ENCODE peak calls at places on chromosome 22, in six cellular contexts. G is colonic mucosa; I is NCI-H774; V is PC-3; U is stimulated activated effector memory CD8-positive, alpha-beta T cell treated with anti-CD3 and anti-CD28 coated beads, Interleukin-12 subunit alpha, Interleukin-12 subunit beta, amount 100 ng/mL, for 72 hours; X is NCI-H2171 treated with DMSO at 0.1 percent for 48 hours. W is an unnamed sample.

GRCh38 chr22:47163876-47164513 is 401.5 kb downstream of the TBC1D22A start:
- DNase-seq in X (no peak), G (no peak), U (no peak), V (no peak), I (no peak), W (no peak)

GRCh38 chr22:27518583-27519437 is 282.7 kb downstream of the MN1 start:
- DNase-seq in U (no peak), V (no peak), X (no peak), G (no peak), I (no peak), W (no peak)

GRCh38 chr22:42052765-42053164 is 17.8 kb downstream of the NAGA start:
- DNase-seq in X (no peak), I (no peak), U (no peak), V (no peak), G (no peak), W (no peak)

GRCh38 chr22:41963453-41964105 is 5.7 kb upstream of the SEPTIN3 start:
- DNase-seq in U (no peak), X (no peak), G (no peak), V (no peak), I (no peak), W (no peak)

GRCh38 chr22:45631839-45632238 is 39.8 kb upstream of the ATXN10 start:
- DNase-seq in G (no peak), U (no peak), I (no peak), X (no peak), V (no peak), W (no peak)

GRCh38 chr22:17777005-17777716 is 2.9 kb upstream of the BID start:
- DNase-seq in V (no peak), I (no peak), X (no peak), G (no peak), U (peak; percentile 40), W (no peak)

GRCh38 chr22:19730662-19731360 is 7.5 kb downstream of the GP1BB start:
- DNase-seq in I (peak; percentile 53), V (peak; percentile 73), U (peak; percentile 88), X (peak; percentile 64), G (peak; percentile 84), W (peak; percentile 89)

GRCh38 chr22:30754971-30755759 is 60.5 kb downstream of the OSBP2 start:
- DNase-seq in G (peak; percentile 68), I (peak; percentile 5), X (peak; percentile 75), V (peak; percentile 79), U (peak; percentile 26), W (peak; percentile 78)

GRCh38 chr22:20239951-20240773 is 28.0 kb downstream of the RTN4R start:
- DNase-seq in V (no peak), X (peak; percentile 70), G (no peak), U (no peak), I (no peak), W (no peak)

GRCh38 chr22:48146426-48146825 is 1384.0 kb downstream of the TBC1D22A start:
- DNase-seq in G (no peak), X (peak; percentile 92), U (no peak), I (no peak), V (no peak), W (no peak)

GRCh38 chr22:25962711-25963110 is 206.6 kb upstream of the SEZ6L start:
- DNase-seq in V (no peak), G (no peak), U (no peak), I (no peak), X (no peak), W (no peak)

GRCh38 chr22:20110359-20110985 is 5.4 kb upstream of the RANBP1 start:
- DNase-seq in U (no peak), G (no peak), I (no peak), V (no peak), X (no peak), W (no peak)

GRCh38 chr22:35987487-35987886 is 41.1 kb downstream of the RBFOX2 start:
- DNase-seq in G (no peak), I (no peak), V (no peak), X (peak; percentile 94), U (no peak), W (no peak)

GRCh38 chr22:27802389-27803079 is 978 bp upstream of the MN1 start:
- DNase-seq in I (no peak), G (no peak), U (no peak), X (no peak), V (no peak), W (peak; percentile 26)

GRCh38 chr22:26461188-26461810 is 22.3 kb downstream of the HPS4 start:
- DNase-seq in U (peak; percentile 15), X (peak; percentile 35), G (peak; percentile 63), I (no peak), V (peak; percentile 50), W (peak; percentile 84)

GRCh38 chr22:25212337-25212736 is 7.1 kb upstream of the CRYBB2 start:
- DNase-seq in X (no peak), U (no peak), G (no peak), V (no peak), I (no peak), W (no peak)

GRCh38 chr22:32723632-32724031 is 77.9 kb upstream of the TIMP3 start:
- DNase-seq in V (no peak), G (peak; percentile 46), X (no peak), I (no peak), U (no peak), W (no peak)

GRCh38 chr22:30015846-30016245 is 64.4 kb upstream of the HORMAD2 start:
- DNase-seq in I (no peak), X (no peak), G (no peak), V (peak; percentile 35), U (no peak), W (no peak)

GRCh38 chr22:50626856-50627451 is 998 bp downstream of the ARSA start:
- DNase-seq in V (no peak), X (no peak), I (no peak), U (no peak), G (peak; percentile 29), W (no peak)

GRCh38 chr22:39135092-39135896 is 17.2 kb downstream of the CBX7 start:
- DNase-seq in U (no peak), X (no peak), V (peak; percentile 72), G (no peak), I (no peak), W (peak; percentile 70)

GRCh38 chr22:33923660-33924246 is 3.5 kb upstream of the LARGE1 start:
- DNase-seq in I (peak; percentile 7), X (peak; percentile 54), V (peak; percentile 56), G (peak; percentile 82), U (no peak), W (peak; percentile 66)

GRCh38 chr22:49270595-49271368 is 556.9 kb downstream of the BRD1 start:
- DNase-seq in V (no peak), I (no peak), G (no peak), X (no peak), U (no peak), W (no peak)

GRCh38 chr22:37501610-37502341 is 15.6 kb upstream of the MFNG start:
- DNase-seq in U (no peak), V (peak; percentile 90), I (peak; percentile 57), G (peak; percentile 95), X (no peak), W (no peak)

W was measured in HEK293T.